ENCODE peak calls at places on chromosomes 11 and 22, in eight cellular contexts. One of them, this sample, is unnamed.

GRCh38 chr11:77211040-77211451 is 83.0 kb downstream of the MYO7A start:
- DNase-seq in brain microvascular endothelial cell: no peak
- DNase-seq in neuronal stem cell: no peak
- DNase-seq in CD8-positive, alpha-beta memory T cell: no peak
- DNase-seq in AG04450: no peak
- DNase-seq in skeletal muscle cell: no peak
- DNase-seq in AG10803: no peak
- DNase-seq in right cardiac atrium: no peak
- DNase-seq in this sample: no peak

GRCh38 chr11:117479372-117479771 is 151.7 kb downstream of the CEP164 start:
- DNase-seq in brain microvascular endothelial cell: no peak
- DNase-seq in neuronal stem cell: no peak
- DNase-seq in CD8-positive, alpha-beta memory T cell: no peak
- DNase-seq in AG04450: no peak
- DNase-seq in skeletal muscle cell: no peak
- DNase-seq in AG10803: no peak
- DNase-seq in right cardiac atrium: no peak
- DNase-seq in this sample: no peak

GRCh38 chr11:84022221-84022620 is 736.1 kb upstream of the CCDC90B start:
- DNase-seq in brain microvascular endothelial cell: no peak
- DNase-seq in neuronal stem cell: peak
- DNase-seq in CD8-positive, alpha-beta memory T cell: no peak
- DNase-seq in AG04450: no peak
- DNase-seq in skeletal muscle cell: no peak
- DNase-seq in AG10803: no peak
- DNase-seq in right cardiac atrium: no peak
- DNase-seq in this sample: no peak

GRCh38 chr22:43313497-43314474 is 29.4 kb downstream of the SCUBE1 start:
- DNase-seq in brain microvascular endothelial cell: no peak
- DNase-seq in neuronal stem cell: no peak
- DNase-seq in CD8-positive, alpha-beta memory T cell: no peak
- DNase-seq in AG04450: no peak
- DNase-seq in skeletal muscle cell: peak
- DNase-seq in AG10803: peak
- DNase-seq in right cardiac atrium: no peak
- DNase-seq in this sample: no peak

GRCh38 chr11:5596611-5597201 is at the start of gene TRIM6:
- DNase-seq in brain microvascular endothelial cell: peak
- DNase-seq in neuronal stem cell: peak
- DNase-seq in CD8-positive, alpha-beta memory T cell: no peak
- DNase-seq in AG04450: no peak
- DNase-seq in skeletal muscle cell: no peak
- DNase-seq in AG10803: peak
- DNase-seq in right cardiac atrium: peak
- DNase-seq in this sample: no peak

GRCh38 chr11:122440783-122441701 is 214.5 kb upstream of the UBASH3B start:
- DNase-seq in brain microvascular endothelial cell: peak
- DNase-seq in neuronal stem cell: peak
- DNase-seq in CD8-positive, alpha-beta memory T cell: no peak
- DNase-seq in AG04450: no peak
- DNase-seq in skeletal muscle cell: no peak
- DNase-seq in AG10803: peak
- DNase-seq in right cardiac atrium: peak
- DNase-seq in this sample: no peak

GRCh38 chr22:31346733-31347250 is 646 bp upstream of the PATZ1 start:
- DNase-seq in brain microvascular endothelial cell: no peak
- DNase-seq in neuronal stem cell: peak
- DNase-seq in CD8-positive, alpha-beta memory T cell: peak
- DNase-seq in AG04450: no peak
- DNase-seq in skeletal muscle cell: no peak
- DNase-seq in AG10803: no peak
- DNase-seq in right cardiac atrium: peak
- DNase-seq in this sample: no peak

GRCh38 chr11:130146797-130147196 is 12.8 kb upstream of the ST14 start:
- DNase-seq in brain microvascular endothelial cell: no peak
- DNase-seq in neuronal stem cell: no peak
- DNase-seq in CD8-positive, alpha-beta memory T cell: no peak
- DNase-seq in AG04450: no peak
- DNase-seq in skeletal muscle cell: no peak
- DNase-seq in AG10803: no peak
- DNase-seq in right cardiac atrium: no peak
- DNase-seq in this sample: peak

GRCh38 chr11:134360050-134360835 is 28.5 kb downstream of the GLB1L2 start:
- DNase-seq in brain microvascular endothelial cell: peak
- DNase-seq in neuronal stem cell: peak
- DNase-seq in CD8-positive, alpha-beta memory T cell: peak
- DNase-seq in AG04450: no peak
- DNase-seq in skeletal muscle cell: peak
- DNase-seq in AG10803: peak
- DNase-seq in right cardiac atrium: peak
- DNase-seq in this sample: peak

GRCh38 chr11:69644071-69644961 is 3.4 kb downstream of the CCND1 start:
- DNase-seq in brain microvascular endothelial cell: peak
- DNase-seq in neuronal stem cell: no peak
- DNase-seq in CD8-positive, alpha-beta memory T cell: no peak
- DNase-seq in AG04450: peak
- DNase-seq in skeletal muscle cell: peak
- DNase-seq in AG10803: peak
- DNase-seq in right cardiac atrium: peak
- DNase-seq in this sample: no peak

GRCh38 chr11:130403967-130404366 is 24.4 kb downstream of the ADAMTS8 start:
- DNase-seq in brain microvascular endothelial cell: no peak
- DNase-seq in neuronal stem cell: no peak
- DNase-seq in CD8-positive, alpha-beta memory T cell: no peak
- DNase-seq in AG04450: no peak
- DNase-seq in skeletal muscle cell: no peak
- DNase-seq in AG10803: no peak
- DNase-seq in right cardiac atrium: no peak
- DNase-seq in this sample: no peak

GRCh38 chr11:132632641-132633124 is 899.6 kb downstream of the OPCML start:
- DNase-seq in brain microvascular endothelial cell: peak
- DNase-seq in neuronal stem cell: no peak
- DNase-seq in CD8-positive, alpha-beta memory T cell: no peak
- DNase-seq in AG04450: peak
- DNase-seq in skeletal muscle cell: peak
- DNase-seq in AG10803: peak
- DNase-seq in right cardiac atrium: no peak
- DNase-seq in this sample: no peak

GRCh38 chr22:40449676-40450035 is 79.3 kb downstream of the SGSM3 start:
- DNase-seq in brain microvascular endothelial cell: peak
- DNase-seq in neuronal stem cell: no peak
- DNase-seq in CD8-positive, alpha-beta memory T cell: no peak
- DNase-seq in AG04450: no peak
- DNase-seq in skeletal muscle cell: no peak
- DNase-seq in AG10803: peak
- DNase-seq in right cardiac atrium: no peak
- DNase-seq in this sample: no peak

GRCh38 chr22:40452730-40453487 is 82.5 kb downstream of the SGSM3 start:
- DNase-seq in brain microvascular endothelial cell: no peak
- DNase-seq in neuronal stem cell: no peak
- DNase-seq in CD8-positive, alpha-beta memory T cell: no peak
- DNase-seq in AG04450: no peak
- DNase-seq in skeletal muscle cell: no peak
- DNase-seq in AG10803: no peak
- DNase-seq in right cardiac atrium: no peak
- DNase-seq in this sample: no peak

GRCh38 chr22:40453676-40454075 is 83.3 kb downstream of the SGSM3 start:
- DNase-seq in brain microvascular endothelial cell: no peak
- DNase-seq in neuronal stem cell: no peak
- DNase-seq in CD8-positive, alpha-beta memory T cell: no peak
- DNase-seq in AG04450: no peak
- DNase-seq in skeletal muscle cell: no peak
- DNase-seq in AG10803: peak
- DNase-seq in right cardiac atrium: no peak
- DNase-seq in this sample: no peak

GRCh38 chr22:40451230-40451629 is 80.8 kb downstream of the SGSM3 start:
- DNase-seq in brain microvascular endothelial cell: no peak
- DNase-seq in neuronal stem cell: no peak
- DNase-seq in CD8-positive, alpha-beta memory T cell: no peak
- DNase-seq in AG04450: no peak
- DNase-seq in skeletal muscle cell: no peak
- DNase-seq in AG10803: peak
- DNase-seq in right cardiac atrium: no peak
- DNase-seq in this sample: no peak

DNA sequence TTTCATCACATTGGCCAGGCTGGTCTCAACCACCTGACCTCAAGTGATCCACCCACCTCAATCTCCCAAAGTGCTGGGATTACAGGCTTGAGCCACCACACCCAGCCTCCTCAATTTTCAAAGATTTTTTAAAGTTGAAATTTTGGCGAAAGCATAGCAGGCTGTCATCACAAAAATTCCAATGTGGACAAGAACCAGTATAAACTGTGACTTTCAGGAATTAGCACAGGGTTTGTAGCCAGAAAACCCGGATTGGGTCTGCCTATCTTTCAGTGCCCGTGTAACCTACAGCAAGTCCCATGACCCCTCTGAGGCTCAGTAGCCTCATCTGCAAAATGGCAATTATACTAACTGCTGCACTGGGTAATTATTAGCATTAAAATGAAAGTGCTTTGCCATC is 80.3 kb downstream of the SGSM3 start:
- DNase-seq in brain microvascular endothelial cell: no peak
- DNase-seq in neuronal stem cell: no peak
- DNase-seq in CD8-positive, alpha-beta memory T cell: no peak
- DNase-seq in AG04450: no peak
- DNase-seq in skeletal muscle cell: no peak
- DNase-seq in AG10803: peak
- DNase-seq in right cardiac atrium: no peak
- DNase-seq in this sample: no peak
- H3K4me3 ChIP-seq in brain microvascular endothelial cell: no peak
- H3K4me3 ChIP-seq in neuronal stem cell: no peak
- H3K4me3 ChIP-seq in CD8-positive, alpha-beta memory T cell: peak
- H3K4me3 ChIP-seq in AG04450: no peak
- H3K4me3 ChIP-seq in skeletal muscle cell: no peak
- H3K4me3 ChIP-seq in AG10803: no peak
- H3K4me3 ChIP-seq in right cardiac atrium: no peak
- H3K4me3 ChIP-seq in this sample: no peak

DNA sequence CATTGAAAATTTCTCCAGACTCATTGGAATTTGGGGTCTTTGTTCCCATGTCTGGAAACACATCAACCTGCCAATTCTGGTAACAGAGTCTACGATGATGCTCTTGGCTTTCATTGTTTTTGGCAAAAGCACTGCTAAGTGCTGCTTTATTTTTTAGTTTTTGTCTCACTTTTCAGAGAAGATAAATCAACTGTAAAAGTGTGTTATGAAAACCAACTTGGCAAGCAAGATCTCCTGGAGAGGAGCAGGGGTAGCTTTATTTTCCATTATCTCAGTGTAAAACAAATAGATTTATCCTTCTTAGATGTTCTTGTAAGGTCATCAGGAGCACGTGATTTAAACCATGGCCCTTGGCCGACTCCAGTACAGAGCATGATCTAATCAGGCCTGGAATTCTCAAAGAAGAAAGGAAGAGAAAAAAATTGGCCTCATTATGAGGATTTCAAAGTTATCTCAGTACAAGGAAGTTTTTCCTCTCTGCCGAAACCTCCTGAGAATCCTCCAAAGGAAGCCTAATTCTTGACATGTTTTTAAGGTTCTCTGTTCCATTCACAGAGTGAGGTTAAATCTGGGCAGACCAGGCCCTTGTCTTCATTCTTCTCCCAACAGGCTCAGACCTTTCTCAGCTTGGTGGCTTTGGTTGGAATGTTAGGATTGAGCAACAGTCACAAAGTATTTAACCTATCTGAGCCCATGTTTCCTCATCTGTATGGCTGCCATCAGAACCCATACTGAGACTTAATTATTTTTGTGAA is 16.4 kb upstream of the PAMR1 start:
- DNase-seq in brain microvascular endothelial cell: peak
- DNase-seq in neuronal stem cell: no peak
- DNase-seq in CD8-positive, alpha-beta memory T cell: no peak
- DNase-seq in AG04450: no peak
- DNase-seq in skeletal muscle cell: peak
- DNase-seq in AG10803: peak
- DNase-seq in right cardiac atrium: peak
- DNase-seq in this sample: no peak
- H3K4me3 ChIP-seq in brain microvascular endothelial cell: no peak
- H3K4me3 ChIP-seq in neuronal stem cell: no peak
- H3K4me3 ChIP-seq in CD8-positive, alpha-beta memory T cell: no peak
- H3K4me3 ChIP-seq in AG04450: no peak
- H3K4me3 ChIP-seq in skeletal muscle cell: no peak
- H3K4me3 ChIP-seq in AG10803: no peak
- H3K4me3 ChIP-seq in right cardiac atrium: no peak
- H3K4me3 ChIP-seq in this sample: no peak

DNA sequence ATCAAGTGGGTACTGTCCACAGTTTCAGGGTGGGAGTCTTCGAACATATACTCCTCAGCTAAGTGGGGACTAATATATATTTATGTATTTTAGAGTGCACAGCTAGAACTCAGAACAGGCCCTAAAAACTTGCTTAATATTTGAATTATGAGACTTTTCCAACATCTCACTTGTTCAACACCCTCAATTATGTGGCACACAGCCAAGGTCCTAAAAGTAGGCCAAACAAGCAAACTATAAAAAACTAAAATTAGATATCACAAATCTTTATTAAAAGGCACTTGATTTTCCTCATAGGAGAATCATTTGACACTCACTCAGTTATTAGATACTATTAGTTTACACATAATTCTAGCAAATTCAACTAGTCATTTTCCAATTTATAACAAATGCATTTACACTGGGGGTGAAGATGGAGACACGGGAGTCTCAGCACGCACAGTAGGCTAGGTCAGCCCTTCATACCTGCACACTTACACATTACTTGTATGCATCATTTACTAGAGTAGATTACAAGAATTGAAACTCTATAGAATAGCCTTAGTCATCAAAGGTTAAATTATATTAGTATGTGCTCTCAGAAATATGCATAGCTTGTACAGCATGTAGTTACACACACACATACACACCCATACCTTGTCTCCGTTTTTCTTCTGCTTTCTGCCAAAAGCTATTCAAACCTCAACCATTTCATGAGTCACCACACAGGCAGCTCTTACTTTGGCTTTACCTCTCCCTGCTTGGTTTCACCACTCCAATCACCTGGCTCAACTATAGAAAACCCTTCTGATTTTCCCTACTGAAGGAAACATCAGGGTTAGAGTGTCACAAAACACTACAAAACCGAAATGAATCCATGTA is 171.5 kb downstream of the SBF2 start:
- DNase-seq in brain microvascular endothelial cell: peak
- DNase-seq in neuronal stem cell: no peak
- DNase-seq in CD8-positive, alpha-beta memory T cell: no peak
- DNase-seq in AG04450: no peak
- DNase-seq in skeletal muscle cell: no peak
- DNase-seq in AG10803: peak
- DNase-seq in right cardiac atrium: no peak
- DNase-seq in this sample: no peak
- H3K4me3 ChIP-seq in brain microvascular endothelial cell: no peak
- H3K4me3 ChIP-seq in neuronal stem cell: no peak
- H3K4me3 ChIP-seq in CD8-positive, alpha-beta memory T cell: no peak
- H3K4me3 ChIP-seq in AG04450: no peak
- H3K4me3 ChIP-seq in skeletal muscle cell: no peak
- H3K4me3 ChIP-seq in AG10803: no peak
- H3K4me3 ChIP-seq in right cardiac atrium: peak
- H3K4me3 ChIP-seq in this sample: no peak

DNA sequence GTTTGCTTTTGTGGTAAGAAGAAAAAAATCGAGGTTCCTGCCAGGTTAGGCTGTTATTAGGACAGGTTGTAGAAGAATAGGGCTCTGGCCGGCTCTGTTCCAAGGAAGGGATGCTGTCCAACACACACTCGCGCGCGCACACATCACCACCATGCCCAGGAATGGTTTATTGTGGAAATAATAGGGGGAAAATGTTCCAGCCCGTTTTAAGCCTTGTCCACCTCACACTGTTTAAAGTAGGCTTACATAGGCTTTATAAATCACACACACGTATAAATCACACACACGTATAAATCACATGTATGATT is 1.2 kb upstream of the ARHGAP20 start:
- DNase-seq in brain microvascular endothelial cell: no peak
- DNase-seq in neuronal stem cell: no peak
- DNase-seq in CD8-positive, alpha-beta memory T cell: no peak
- DNase-seq in AG04450: no peak
- DNase-seq in skeletal muscle cell: no peak
- DNase-seq in AG10803: no peak
- DNase-seq in right cardiac atrium: no peak
- DNase-seq in this sample: no peak
- H3K4me3 ChIP-seq in brain microvascular endothelial cell: no peak
- H3K4me3 ChIP-seq in neuronal stem cell: no peak
- H3K4me3 ChIP-seq in CD8-positive, alpha-beta memory T cell: no peak
- H3K4me3 ChIP-seq in AG04450: peak
- H3K4me3 ChIP-seq in skeletal muscle cell: peak
- H3K4me3 ChIP-seq in AG10803: no peak
- H3K4me3 ChIP-seq in right cardiac atrium: peak
- H3K4me3 ChIP-seq in this sample: no peak

This sample was measured in Jurkat, Clone E6-1.